ENCODE peak calls at places on chromosome 9, in seven cellular contexts. Y is non-pigmented ciliary epithelial cell; I is HuH-7.5; W is DMS 273 treated with DMSO at 0.1 percent for 48 hours; Q is astrocyte of the spinal cord; F is AG09309; O is stimulated activated CD8-positive, alpha-beta memory T cell treated with anti-CD3 and anti-CD28 coated beads, Interleukin-2, amount 100 ng/mL, for 1 hour. R is an unnamed sample.

GRCh38 chr9:20593551-20593950 is 28.7 kb downstream of the MLLT3 start:
- DNase-seq in F (peak; percentile 41), Q (peak; percentile 76), W (no peak), O (no peak), I (no peak), Y (no peak), R (no peak)

GRCh38 chr9:26331223-26331622 is 561.4 kb downstream of the CAAP1 start:
- DNase-seq in F (no peak), I (no peak), O (no peak), W (no peak), Y (no peak), Q (peak; percentile 35), R (no peak)

GRCh38 chr9:744790-745456 is 96.6 kb upstream of the DMRT1 start:
- DNase-seq in Q (no peak), Y (no peak), W (peak; percentile 42), O (no peak), F (no peak), I (no peak), R (no peak)

GRCh38 chr9:27426717-27427645 is 97.1 kb upstream of the IFNK start:
- DNase-seq in F (no peak), Y (peak; percentile 45), W (no peak), I (no peak), O (no peak), Q (peak; percentile 67), R (peak; percentile 38)

GRCh38 chr9:21801683-21802417 is 586 bp upstream of the MTAP start:
- DNase-seq in O (no peak), Q (peak; percentile 91), I (no peak), Y (no peak), F (no peak), W (peak; percentile 74), R (peak; percentile 89)

GRCh38 chr9:112361602-112362001 is 18.3 kb upstream of the HSDL2 start:
- DNase-seq in F (no peak), W (no peak), I (no peak), O (no peak), Y (no peak), Q (peak; percentile 65), R (peak; percentile 49)

GRCh38 chr9:22535780-22536179 is 89.2 kb downstream of the DMRTA1 start:
- DNase-seq in O (no peak), Q (no peak), Y (no peak), I (no peak), W (no peak), F (no peak), R (no peak)

GRCh38 chr9:126621919-126622735 is 8.4 kb downstream of the LMX1B start:
- DNase-seq in I (no peak), F (no peak), Q (no peak), Y (no peak), O (no peak), W (no peak), R (no peak)

GRCh38 chr9:113665756-113666155 is 202.2 kb downstream of the RGS3 start:
- DNase-seq in Q (no peak), I (no peak), F (no peak), O (no peak), Y (no peak), W (no peak), R (no peak)

GRCh38 chr9:86406366-86406765 is 52.2 kb upstream of the TUT7 start:
- DNase-seq in F (no peak), O (no peak), I (no peak), Y (peak; percentile 34), W (no peak), Q (peak; percentile 81), R (no peak)

GRCh38 chr9:74666625-74667316 is 169.6 kb downstream of the RORB start:
- DNase-seq in W (no peak), I (no peak), Q (peak; percentile 35), O (no peak), Y (no peak), F (no peak), R (no peak)

GRCh38 chr9:6869081-6869948 is 111.5 kb downstream of the KDM4C start:
- DNase-seq in F (no peak), Y (no peak), Q (peak; percentile 50), I (no peak), O (no peak), W (no peak), R (no peak)

GRCh38 chr9:112680731-112681402 is 37.0 kb downstream of the INIP start:
- DNase-seq in O (no peak), W (no peak), F (no peak), Q (no peak), Y (no peak), I (no peak), R (peak; percentile 56)

GRCh38 chr9:85117831-85118230 is 448.3 kb downstream of the NTRK2 start:
- DNase-seq in Q (no peak), Y (no peak), F (no peak), W (no peak), O (no peak), I (no peak), R (no peak)

GRCh38 chr9:12723409-12724028 is 30.3 kb downstream of the TYRP1 start:
- DNase-seq in I (no peak), Y (no peak), O (no peak), F (no peak), Q (peak; percentile 50), W (peak; percentile 18), R (no peak)

GRCh38 chr9:86115886-86116285 is 16.5 kb upstream of the GOLM1 start:
- DNase-seq in W (no peak), Y (no peak), O (no peak), F (no peak), Q (no peak), I (no peak), R (no peak)

GRCh38 chr9:122777935-122778671 is 10.6 kb upstream of the OR5C1 start:
- DNase-seq in W (no peak), Q (peak; percentile 3), Y (peak; percentile 19), O (no peak), F (peak; percentile 38), I (no peak), R (peak; percentile 47)

GRCh38 chr9:16361939-16362338 is 508.5 kb downstream of the BNC2 start:
- DNase-seq in I (no peak), Q (no peak), F (no peak), W (no peak), Y (no peak), O (no peak), R (no peak)

GRCh38 chr9:36992501-36993316 is 41.4 kb downstream of the PAX5 start:
- DNase-seq in O (no peak), Y (no peak), F (peak; percentile 8), Q (no peak), I (no peak), W (no peak), R (no peak)

GRCh38 chr9:73116880-73117279 is 34.8 kb upstream of the ANXA1 start:
- DNase-seq in I (no peak), O (no peak), F (no peak), W (no peak), Y (no peak), Q (no peak), R (no peak)

GRCh38 chr9:34143116-34143515 is 16.6 kb upstream of the DCAF12 start:
- DNase-seq in I (no peak), Y (no peak), F (no peak), O (no peak), Q (no peak), W (no peak), R (no peak)

GRCh38 chr9:38096238-38096805 is 27.3 kb upstream of the SHB start:
- DNase-seq in O (no peak), F (no peak), W (no peak), Q (no peak), I (no peak), Y (no peak), R (no peak)

R was measured in Caco-2.